ENCODE peak calls at places on chromosomes 1 and 21, in four cellular contexts. F, I, S and Z are unnamed samples.
A peak's percentile ranks its signal among the peaks of the same experiment; 100 is the strongest.

GRCh38 chr1:111733183-111733995 is 5.8 kb downstream of the INKA2 start:
- DNase-seq in I (no peak), S (no peak), F (no peak), Z (no peak)

GRCh38 chr1:186683637-186684410 is 3.6 kb upstream of the PTGS2 start:
- DNase-seq in F (no peak), I (no peak), S (no peak), Z (no peak)

GRCh38 chr1:108664426-108664950 is 3.6 kb upstream of the HENMT1 start:
- DNase-seq in I (no peak), S (no peak), F (no peak), Z (no peak)

GRCh38 chr21:38819719-38820147 is 14.0 kb downstream of the ETS2 start:
- DNase-seq in I (no peak), F (no peak), S (no peak), Z (no peak)

GRCh38 chr1:204089044-204089751 is 16.3 kb downstream of the SOX13 start:
- DNase-seq in I (no peak), S (no peak), F (no peak), Z (no peak)

GRCh38 chr21:34227386-34227852 is 136.4 kb upstream of the KCNE2 start:
- DNase-seq in S (no peak), I (no peak), F (no peak), Z (no peak)

GRCh38 chr1:180617769-180618168 is 14.1 kb upstream of the XPR1 start:
- DNase-seq in S (no peak), F (no peak), I (no peak), Z (no peak)

GRCh38 chr1:6246497-6247295 is 2.7 kb downstream of the HES3 start:
- DNase-seq in I (peak; percentile 87), S (peak; percentile 33), F (peak; percentile 88), Z (peak; percentile 77)

GRCh38 chr21:34213959-34214358 is 140.6 kb downstream of the MRPS6 start:
- DNase-seq in I (no peak), S (no peak), F (no peak), Z (no peak)

GRCh38 chr1:199089393-199090122 is 450.7 kb downstream of the PTPRC start:
- DNase-seq in I (peak; percentile 66), F (peak; percentile 34), S (no peak), Z (peak; percentile 73)

GRCh38 chr1:31374511-31375196 is 1.8 kb upstream of the FABP3 start:
- DNase-seq in I (no peak), S (no peak), F (no peak), Z (no peak)

GRCh38 chr1:18922319-18922726 is 20.0 kb upstream of the ALDH4A1 start:
- DNase-seq in F (no peak), I (no peak), S (no peak), Z (no peak)

GRCh38 chr21:42980312-42980958 is 6.1 kb downstream of the PKNOX1 start:
- DNase-seq in F (no peak), I (no peak), S (no peak), Z (no peak)

GRCh38 chr1:208747979-208748378 is 503.8 kb upstream of the PLXNA2 start:
- DNase-seq in I (no peak), F (no peak), S (no peak), Z (no peak)

GRCh38 chr1:109722920-109723319 is 10.9 kb downstream of the GSTM5 start:
- DNase-seq in S (no peak), I (no peak), F (no peak), Z (no peak)

GRCh38 chr1:56967355-56967754 is 1.5 kb upstream of the C8B start:
- DNase-seq in S (no peak), I (no peak), F (no peak), Z (no peak)

GRCh38 chr21:31873275-31873695 is 465 bp downstream of the HUNK start:
- DNase-seq in S (no peak), I (peak; percentile 27), F (no peak), Z (no peak)

GRCh38 chr1:234656981-234657651 is 47.1 kb upstream of the IRF2BP2 start:
- DNase-seq in I (no peak), F (peak; percentile 51), S (no peak), Z (no peak)

GRCh38 chr1:20125091-20125490 is 5.8 kb upstream of the PLA2G2D start:
- DNase-seq in S (no peak), F (no peak), I (no peak), Z (no peak)

GRCh38 chr21:34126269-34126668 is 52.9 kb downstream of the MRPS6 start:
- DNase-seq in S (no peak), I (peak; percentile 46), F (no peak), Z (no peak)

GRCh38 chr1:157968951-157969350 is 24.5 kb upstream of the KIRREL1 start:
- DNase-seq in S (no peak), I (no peak), F (no peak), Z (no peak)

GRCh38 chr1:41611068-41611931 is 126.8 kb upstream of the EDN2 start:
- DNase-seq in F (no peak), S (no peak), I (no peak), Z (peak; percentile 2)

GRCh38 chr1:47751188-47751587 is 246.0 kb downstream of the TRABD2B start:
- DNase-seq in I (no peak), F (no peak), S (no peak), Z (no peak)

GRCh38 chr1:44288883-44289282 is 66.2 kb downstream of the ERI3 start:
- DNase-seq in I (no peak), S (no peak), F (no peak), Z (no peak)